ENCODE peak calls at places on chromosomes 6 and 20, in seven cellular contexts. G is HepG2, X is WTC11, F is H1, N is endothelial cell of umbilical vein, Z is A549, M is K562. P is an unnamed sample.

GRCh38 chr6:99603421-99604160 is 3.0 kb upstream of the PRDM13 start:
- DNase-seq in G (no peak), X (peak; percentile 84), F (peak; percentile 89), N (peak; percentile 38), Z (peak; percentile 14), M (peak; percentile 64), P (peak; percentile 51)

GRCh38 chr6:24568687-24569086 is 73.9 kb downstream of the ALDH5A1 start:
- DNase-seq in G (no peak), X (no peak), F (no peak), N (no peak), Z (no peak), M (no peak), P (no peak)

GRCh38 chr6:16400248-16400760 is 161.9 kb downstream of the GMPR start:
- DNase-seq in G (no peak), X (no peak), F (no peak), N (no peak), Z (no peak), M (no peak), P (no peak)

GRCh38 chr20:37522258-37523011 is 1.4 kb downstream of the NNAT start:
- DNase-seq in G (no peak), X (peak; percentile 57), F (peak; percentile 57), N (peak; percentile 44), Z (no peak), M (no peak), P (no peak)

GRCh38 chr20:33796263-33796906 is 14.8 kb upstream of the CHMP4B start:
- DNase-seq in G (no peak), X (no peak), F (no peak), N (no peak), Z (no peak), M (no peak), P (no peak)

GRCh38 chr20:51446656-51447055 is 95.9 kb downstream of the NFATC2 start:
- DNase-seq in G (peak; percentile 82), X (no peak), F (no peak), N (peak; percentile 92), Z (peak; percentile 86), M (peak; percentile 59), P (no peak)

GRCh38 chr6:79570802-79571367 is 33.7 kb upstream of the LCA5 start:
- DNase-seq in G (peak; percentile 41), X (no peak), F (no peak), N (peak; percentile 74), Z (peak; percentile 38), M (peak; percentile 42), P (peak; percentile 39)

GRCh38 chr6:52230685-52231084 is 13.6 kb downstream of the IL17F start:
- DNase-seq in G (no peak), X (no peak), F (no peak), N (no peak), Z (no peak), M (no peak), P (peak; percentile 38)

GRCh38 chr20:61965606-61966491 is 99.8 kb downstream of the TAF4 start:
- DNase-seq in G (peak; percentile 55), X (peak; percentile 71), F (peak; percentile 77), N (no peak), Z (no peak), M (peak; percentile 34), P (no peak)

GRCh38 chr6:89079611-89080213 is 839 bp upstream of the PNRC1 start:
- DNase-seq in G (no peak), X (no peak), F (no peak), N (peak; percentile 87), Z (no peak), M (no peak), P (peak; percentile 73)

DNA sequence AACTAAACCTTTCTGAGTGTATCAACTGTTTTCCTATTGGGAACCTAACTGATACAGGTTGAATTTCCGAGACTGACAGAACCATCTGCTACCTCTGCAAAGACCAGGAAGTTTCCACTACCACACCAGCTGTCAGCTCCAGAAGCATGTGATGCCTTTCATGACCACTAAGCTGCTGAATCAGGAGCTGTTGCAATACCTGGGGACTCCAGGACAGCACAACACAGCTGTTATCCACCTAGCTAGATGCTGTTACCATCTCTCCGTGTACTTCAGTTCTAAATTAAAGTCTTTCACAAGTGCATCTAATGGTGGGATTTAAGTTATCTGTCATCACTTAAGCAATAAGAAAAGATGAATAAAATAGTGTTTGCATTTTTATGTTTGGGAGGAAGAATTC is 158.2 kb upstream of the IMPG1 start:
- DNase-seq in G (peak; percentile 5), X (peak; percentile 18), F (no peak), N (no peak), Z (peak; percentile 12), M (no peak), P (peak; percentile 23)
- TF ChIP-seq MAX in G (no peak), X (no peak), F (no peak), N (no peak), Z (no peak), M (no peak), P (no peak)

DNA sequence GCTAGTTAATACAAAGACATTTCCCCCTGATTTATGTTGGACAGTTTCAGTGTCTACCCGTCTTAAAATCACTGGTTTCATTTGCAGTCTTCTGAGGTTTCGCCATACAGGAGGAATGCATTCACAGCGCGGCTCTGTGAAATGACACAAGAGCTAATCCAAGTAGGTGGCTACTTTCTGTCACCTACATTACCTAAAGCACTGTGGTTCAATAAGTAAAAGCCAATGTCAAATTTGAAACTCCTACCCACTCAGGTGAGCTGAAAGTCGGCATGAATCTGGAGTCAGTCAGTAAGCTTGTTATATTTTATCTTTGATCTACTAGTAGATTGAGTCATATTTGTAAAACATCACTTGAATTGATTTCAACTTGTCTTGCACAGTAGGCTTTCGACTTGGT is 370.8 kb downstream of the LAMA2 start:
- DNase-seq in G (no peak), X (no peak), F (no peak), N (no peak), Z (no peak), M (no peak), P (no peak)
- TF ChIP-seq MAX in G (no peak), X (no peak), F (no peak), N (no peak), Z (no peak), M (no peak), P (no peak)

GRCh38 chr6:56954389-56955170 is at the start of gene BEND6:
- DNase-seq in G (peak; percentile 28), X (peak; percentile 67), F (peak; percentile 71), N (peak; percentile 59), Z (peak; percentile 72), M (peak; percentile 86), P (peak; percentile 85)
- TF ChIP-seq MAX in G (peak; percentile 62), X (no peak), F (peak; percentile 27), N (no peak), Z (no peak), M (no peak), P (no peak)

DNA sequence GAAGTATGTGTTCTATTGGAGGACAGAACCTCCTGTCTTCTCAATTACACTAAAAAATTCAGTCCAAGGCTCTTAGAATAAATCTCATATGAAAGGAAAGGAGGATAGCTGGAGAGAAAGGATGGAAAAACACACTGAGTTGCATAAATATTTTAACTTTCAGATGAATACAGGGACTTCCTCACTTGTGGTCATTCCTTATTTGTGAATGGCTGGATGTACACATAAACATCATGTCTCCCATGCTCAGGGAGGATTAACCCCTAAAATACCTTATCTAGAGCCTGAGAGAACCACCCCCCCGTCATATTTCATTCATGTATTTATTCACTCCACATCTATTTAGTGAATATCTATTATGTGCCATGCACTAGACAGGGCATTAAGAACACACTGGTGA is 217.6 kb upstream of the CITED2 start:
- DNase-seq in G (no peak), X (no peak), F (no peak), N (no peak), Z (no peak), M (no peak), P (no peak)
- TF ChIP-seq MAX in G (no peak), X (no peak), F (no peak), N (no peak), Z (no peak), M (no peak), P (no peak)

GRCh38 chr6:37569999-37570776 is 70.5 kb upstream of the CCDC167 start:
- DNase-seq in G (no peak), X (no peak), F (no peak), N (no peak), Z (no peak), M (no peak), P (peak; percentile 39)
- TF ChIP-seq MAX in G (no peak), X (no peak), F (no peak), N (no peak), Z (no peak), M (no peak), P (no peak)